ENCODE peak calls at places on chromosomes 12 and 14, in four cellular contexts. K is cardiac muscle cell; X is IMR-90; G is activated CD4-positive, CD25-positive, alpha-beta regulatory T cell treated with anti-CD3 and anti-CD28 coated beads, Interleukin-2, amount 50 U/mL, for 72 hours. Y is an unnamed sample.

GRCh38 chr12:65208957-65209654 is 39.7 kb downstream of the LEMD3 start:
- DNase-seq in K (no peak), X (no peak), G (no peak), Y (no peak)

GRCh38 chr12:77325505-77325904 is 260.1 kb upstream of the E2F7 start:
- DNase-seq in K (peak), X (no peak), G (no peak), Y (no peak)

GRCh38 chr14:27181304-27181703 is 583.5 kb upstream of the NOVA1 start:
- DNase-seq in K (no peak), X (no peak), G (no peak), Y (no peak)

GRCh38 chr14:104138098-104138890 is at the start of gene KIF26A:
- DNase-seq in K (peak), X (no peak), G (peak), Y (no peak)

GRCh38 chr14:67694791-67695393 is 672 bp downstream of the RDH11 start:
- DNase-seq in K (peak), X (peak), G (peak), Y (peak)

GRCh38 chr12:51922762-51923505 is 15.6 kb downstream of the ACVRL1 start:
- DNase-seq in K (no peak), X (peak), G (no peak), Y (no peak)

GRCh38 chr12:43289412-43289811 is 262.6 kb downstream of the ADAMTS20 start:
- DNase-seq in K (no peak), X (peak), G (no peak), Y (no peak)

GRCh38 chr12:118136559-118137003 is 657 bp downstream of the PEBP1 start:
- DNase-seq in K (peak), X (peak), G (peak), Y (no peak)

GRCh38 chr12:50690923-50691322 is 73.0 kb upstream of the ATF1 start:
- DNase-seq in K (no peak), X (no peak), G (no peak), Y (peak)

GRCh38 chr12:120240495-120240833 is 25.1 kb downstream of the PXN start:
- DNase-seq in K (no peak), X (no peak), G (no peak), Y (no peak)

GRCh38 chr12:99605-100004 is 33.0 kb downstream of the IQSEC3 start:
- DNase-seq in K (peak), X (peak), G (no peak), Y (no peak)

GRCh38 chr14:100072783-100073346 is 7.6 kb downstream of the EVL start:
- DNase-seq in K (no peak), X (no peak), G (no peak), Y (peak)

GRCh38 chr12:80268924-80269749 is 169.8 kb downstream of the OTOGL start:
- DNase-seq in K (no peak), X (peak), G (no peak), Y (no peak)

GRCh38 chr14:69079188-69079742 is 73.7 kb downstream of the DCAF5 start:
- DNase-seq in K (no peak), X (peak), G (no peak), Y (no peak)

Y was measured in HuH-7.